ENCODE peak calls at places on chromosomes 12 and 14, in four cellular contexts. One of them, this sample, is unnamed.

GRCh38 chr14:102540310-102541028 is 30.9 kb upstream of the ANKRD9 start:
- DNase-seq in choroid plexus epithelial cell: peak; percentile 37
- DNase-seq in occipital lobe: no peak
- DNase-seq in right atrium auricular region: no peak
- DNase-seq in this sample: no peak

GRCh38 chr14:95092723-95093122 is 64.6 kb downstream of the DICER1 start:
- DNase-seq in choroid plexus epithelial cell: no peak
- DNase-seq in occipital lobe: no peak
- DNase-seq in right atrium auricular region: no peak
- DNase-seq in this sample: no peak

GRCh38 chr12:115294443-115295133 is 610.6 kb upstream of the TBX3 start:
- DNase-seq in choroid plexus epithelial cell: peak; percentile 68
- DNase-seq in occipital lobe: no peak
- DNase-seq in right atrium auricular region: no peak
- DNase-seq in this sample: no peak

GRCh38 chr14:26719514-26719913 is 121.7 kb upstream of the NOVA1 start:
- DNase-seq in choroid plexus epithelial cell: peak; percentile 11
- DNase-seq in occipital lobe: no peak
- DNase-seq in right atrium auricular region: no peak
- DNase-seq in this sample: no peak

GRCh38 chr12:89856431-89856830 is 147.8 kb upstream of the ATP2B1 start:
- DNase-seq in choroid plexus epithelial cell: peak; percentile 95
- DNase-seq in occipital lobe: no peak
- DNase-seq in right atrium auricular region: no peak
- DNase-seq in this sample: no peak

GRCh38 chr12:99453831-99454538 is 193.6 kb upstream of the GARIN6 start:
- DNase-seq in choroid plexus epithelial cell: no peak
- DNase-seq in occipital lobe: no peak
- DNase-seq in right atrium auricular region: no peak
- DNase-seq in this sample: no peak

GRCh38 chr14:101369916-101370592 is 191.2 kb upstream of the DIO3 start:
- DNase-seq in choroid plexus epithelial cell: no peak
- DNase-seq in occipital lobe: no peak
- DNase-seq in right atrium auricular region: no peak
- DNase-seq in this sample: peak; percentile 60

GRCh38 chr12:21559855-21560569 is 33.9 kb downstream of the SPX start:
- DNase-seq in choroid plexus epithelial cell: peak; percentile 94
- DNase-seq in occipital lobe: no peak
- DNase-seq in right atrium auricular region: no peak
- DNase-seq in this sample: no peak

GRCh38 chr14:94612580-94613554 is 676 bp downstream of the SERPINA3 start:
- DNase-seq in choroid plexus epithelial cell: peak; percentile 55
- DNase-seq in occipital lobe: no peak
- DNase-seq in right atrium auricular region: no peak
- DNase-seq in this sample: no peak

GRCh38 chr12:22974865-22975264 is 349.9 kb downstream of the ETNK1 start:
- DNase-seq in choroid plexus epithelial cell: peak; percentile 95
- DNase-seq in occipital lobe: no peak
- DNase-seq in right atrium auricular region: no peak
- DNase-seq in this sample: no peak

GRCh38 chr14:23566782-23567185 is 807 bp downstream of the AP1G2 start:
- DNase-seq in choroid plexus epithelial cell: peak; percentile 36
- DNase-seq in occipital lobe: no peak
- DNase-seq in right atrium auricular region: no peak
- DNase-seq in this sample: no peak

GRCh38 chr12:120853188-120853587 is 51.0 kb downstream of the SPPL3 start:
- DNase-seq in choroid plexus epithelial cell: peak; percentile 68
- DNase-seq in occipital lobe: no peak
- DNase-seq in right atrium auricular region: no peak
- DNase-seq in this sample: no peak

GRCh38 chr14:91654836-91655235 is 77.0 kb downstream of the CATSPERB start:
- DNase-seq in choroid plexus epithelial cell: no peak
- DNase-seq in occipital lobe: no peak
- DNase-seq in right atrium auricular region: no peak
- DNase-seq in this sample: no peak

GRCh38 chr14:55446833-55447232 is 6.4 kb upstream of the TBPL2 start:
- DNase-seq in choroid plexus epithelial cell: peak; percentile 86
- DNase-seq in occipital lobe: no peak
- DNase-seq in right atrium auricular region: no peak
- DNase-seq in this sample: no peak

GRCh38 chr14:64717870-64718269 is 13.6 kb downstream of the PLEKHG3 start:
- DNase-seq in choroid plexus epithelial cell: no peak
- DNase-seq in occipital lobe: no peak
- DNase-seq in right atrium auricular region: no peak
- DNase-seq in this sample: no peak

GRCh38 chr14:26872510-26872909 is 274.7 kb upstream of the NOVA1 start:
- DNase-seq in choroid plexus epithelial cell: no peak
- DNase-seq in occipital lobe: peak; percentile 19
- DNase-seq in right atrium auricular region: peak; percentile 70
- DNase-seq in this sample: no peak

GRCh38 chr12:109467978-109468676 is 9.0 kb downstream of the KCTD10 start:
- DNase-seq in choroid plexus epithelial cell: no peak
- DNase-seq in occipital lobe: no peak
- DNase-seq in right atrium auricular region: no peak
- DNase-seq in this sample: no peak

GRCh38 chr14:23695220-23695999 is 59.2 kb downstream of the DHRS2 start:
- DNase-seq in choroid plexus epithelial cell: no peak
- DNase-seq in occipital lobe: no peak
- DNase-seq in right atrium auricular region: no peak
- DNase-seq in this sample: no peak

GRCh38 chr14:30799933-30800332 is 74.4 kb upstream of the COCH start:
- DNase-seq in choroid plexus epithelial cell: no peak
- DNase-seq in occipital lobe: no peak
- DNase-seq in right atrium auricular region: no peak
- DNase-seq in this sample: no peak

GRCh38 chr14:92783813-92784431 is 10.2 kb upstream of the GOLGA5 start:
- DNase-seq in choroid plexus epithelial cell: peak; percentile 86
- DNase-seq in occipital lobe: no peak
- DNase-seq in right atrium auricular region: no peak
- DNase-seq in this sample: no peak

GRCh38 chr14:99660006-99660566 is 15.2 kb downstream of the HHIPL1 start:
- DNase-seq in choroid plexus epithelial cell: no peak
- DNase-seq in occipital lobe: no peak
- DNase-seq in right atrium auricular region: no peak
- DNase-seq in this sample: no peak

GRCh38 chr14:105088812-105089745 is 23.8 kb upstream of the GPR132 start:
- DNase-seq in choroid plexus epithelial cell: peak; percentile 31
- DNase-seq in occipital lobe: no peak
- DNase-seq in right atrium auricular region: no peak
- DNase-seq in this sample: no peak

GRCh38 chr14:67589212-67589770 is 10.8 kb downstream of the PIGH start:
- DNase-seq in choroid plexus epithelial cell: no peak
- DNase-seq in occipital lobe: no peak
- DNase-seq in right atrium auricular region: no peak
- DNase-seq in this sample: no peak